ENCODE peak calls at places on chromosomes 13 and 19, in eight cellular contexts. A is neural crest cell, U is astrocyte of the spinal cord, N is NCI-H187, F is SW480, Q is iPS-NIHi11, H is endothelial cell, T is GM13976. L is an unnamed sample.

GRCh38 chr19:41325947-41326706 is 16.2 kb downstream of the CCDC97 start:
- DNase-seq in A (no peak), U (peak), N (no peak), F (peak), Q (no peak), H (no peak), T (peak), L (no peak)

GRCh38 chr13:27634791-27635190 is 13.1 kb downstream of the POLR1D start:
- DNase-seq in A (no peak), U (no peak), N (no peak), F (no peak), Q (no peak), H (no peak), T (no peak), L (no peak)

GRCh38 chr19:1235625-1236538 is 1.9 kb downstream of the CBARP start:
- DNase-seq in A (no peak), U (peak), N (no peak), F (no peak), Q (no peak), H (no peak), T (no peak), L (no peak)

GRCh38 chr13:46640843-46641242 is 87.9 kb downstream of the LRCH1 start:
- DNase-seq in A (no peak), U (peak), N (no peak), F (no peak), Q (no peak), H (no peak), T (no peak), L (no peak)

GRCh38 chr19:53511933-53512374 is 26.0 kb upstream of the ZNF331 start:
- DNase-seq in A (peak), U (peak), N (no peak), F (peak), Q (peak), H (peak), T (peak), L (no peak)

GRCh38 chr13:35804901-35805300 is 326.3 kb downstream of the DCLK1 start:
- DNase-seq in A (no peak), U (no peak), N (no peak), F (no peak), Q (no peak), H (no peak), T (no peak), L (no peak)

GRCh38 chr13:24185591-24186232 is 25.2 kb downstream of the SPATA13 start:
- DNase-seq in A (no peak), U (peak), N (no peak), F (no peak), Q (no peak), H (no peak), T (no peak), L (no peak)

GRCh38 chr13:24263652-24264051 is 45.7 kb upstream of the C1QTNF9 start:
- DNase-seq in A (no peak), U (peak), N (no peak), F (no peak), Q (no peak), H (no peak), T (no peak), L (no peak)

GRCh38 chr13:50531917-50532899 is 311.3 kb downstream of the DLEU7 start:
- DNase-seq in A (no peak), U (peak), N (no peak), F (peak), Q (no peak), H (no peak), T (no peak), L (no peak)

L was measured in NCI-H2081 treated with DMSO at 0.1 percent for 48 hours.